ENCODE peak calls at places on chromosomes 13 and 19, in eight cellular contexts. W is breast epithelium, B is ovary, Y is MCF 10A, I is fibroblast of lung, X is progenitor cell of endocrine pancreas, Z is left ventricle myocardium inferior, R is AG04450. L is an unnamed sample.

GRCh38 chr13:72163671-72164070 is 296.7 kb upstream of the DACH1 start:
- DNase-seq in Z (no peak), B (no peak), W (no peak), I (peak; percentile 51), R (no peak), X (no peak), Y (no peak), L (no peak)

GRCh38 chr13:82294226-82294625 is 1588.0 kb downstream of the SLITRK1 start:
- DNase-seq in I (no peak), B (no peak), R (no peak), Y (no peak), X (no peak), W (no peak), Z (no peak), L (no peak)

GRCh38 chr13:27132538-27132937 is 39.1 kb downstream of the USP12 start:
- DNase-seq in Y (no peak), B (no peak), Z (no peak), I (no peak), W (no peak), R (no peak), X (no peak), L (no peak)

GRCh38 chr19:17654993-17655392 is 33.2 kb downstream of the UNC13A start:
- DNase-seq in Y (peak; percentile 61), B (no peak), Z (no peak), X (no peak), I (no peak), R (no peak), W (no peak), L (no peak)

GRCh38 chr13:97249797-97250495 is 27.8 kb downstream of the MBNL2 start:
- DNase-seq in Z (no peak), W (no peak), X (no peak), R (no peak), Y (no peak), I (no peak), B (no peak), L (no peak)

GRCh38 chr13:77774181-77774580 is 76.7 kb downstream of the SLAIN1 start:
- DNase-seq in W (no peak), Z (no peak), I (no peak), X (no peak), R (no peak), B (no peak), Y (no peak), L (no peak)

GRCh38 chr13:25846227-25846984 is 205.4 kb downstream of the SHISA2 start:
- DNase-seq in W (no peak), Z (no peak), Y (peak; percentile 18), R (no peak), B (no peak), X (no peak), I (peak; percentile 26), L (no peak)

GRCh38 chr19:17404621-17405249 is 695 bp downstream of the BST2 start:
- DNase-seq in X (no peak), W (no peak), I (no peak), Z (no peak), R (no peak), B (no peak), Y (no peak), L (no peak)

GRCh38 chr13:84096221-84096620 is 213.9 kb upstream of the SLITRK1 start:
- DNase-seq in R (no peak), X (no peak), Y (peak; percentile 30), W (no peak), I (peak; percentile 39), B (no peak), Z (no peak), L (no peak)

GRCh38 chr13:96003304-96003703 is 49.9 kb downstream of the UGGT2 start:
- DNase-seq in R (no peak), Y (peak; percentile 27), X (no peak), B (no peak), W (no peak), Z (no peak), I (peak; percentile 16), L (no peak)

GRCh38 chr19:50319156-50319555 is 10.0 kb downstream of the KCNC3 start:
- DNase-seq in R (no peak), X (no peak), W (no peak), Z (no peak), B (no peak), I (no peak), Y (no peak), L (no peak)

GRCh38 chr19:51600940-51601575 is 29.1 kb downstream of the SIGLEC5 start:
- DNase-seq in Y (no peak), R (no peak), W (no peak), I (no peak), X (no peak), B (no peak), Z (no peak), L (no peak)

GRCh38 chr19:43777163-43777700 is 3.5 kb downstream of the KCNN4 start:
- DNase-seq in I (peak; percentile 82), R (no peak), B (no peak), Z (no peak), W (no peak), X (no peak), Y (peak; percentile 60), L (no peak)

GRCh38 chr19:29942404-29943261 is 594 bp downstream of the URI1 start:
- DNase-seq in Y (peak; percentile 61), X (peak; percentile 37), Z (peak; percentile 65), B (peak; percentile 69), W (no peak), R (no peak), I (peak; percentile 36), L (peak; percentile 46)

GRCh38 chr19:41373993-41374392 is 2.3 kb upstream of the TMEM91 start:
- DNase-seq in I (peak; percentile 90), W (peak; percentile 89), Z (peak; percentile 90), R (peak; percentile 89), X (no peak), B (peak; percentile 97), Y (peak; percentile 94), L (no peak)

GRCh38 chr19:42560731-42561130 is 32.5 kb upstream of the CEACAM1 start:
- DNase-seq in W (no peak), R (no peak), B (no peak), I (no peak), Y (no peak), Z (no peak), X (no peak), L (no peak)

GRCh38 chr13:113202912-113203311 is 5.6 kb downstream of the PCID2 start:
- DNase-seq in R (no peak), Z (no peak), W (no peak), X (no peak), Y (no peak), I (no peak), B (no peak), L (no peak)

GRCh38 chr19:55254625-55254977 is 4.2 kb downstream of the PPP6R1 start:
- DNase-seq in X (no peak), W (no peak), I (no peak), B (no peak), Y (no peak), R (no peak), Z (no peak), L (no peak)

GRCh38 chr13:41463823-41464602 is 6.7 kb downstream of the RGCC start:
- DNase-seq in B (no peak), X (no peak), Y (no peak), I (no peak), Z (no peak), W (no peak), R (no peak), L (no peak)

GRCh38 chr13:73310366-73310765 is 251.6 kb downstream of the KLF5 start:
- DNase-seq in Y (no peak), W (no peak), I (no peak), B (no peak), X (no peak), R (no peak), Z (no peak), L (no peak)

GRCh38 chr13:50923272-50923671 is 13.7 kb downstream of the RNASEH2B start:
- DNase-seq in I (no peak), B (no peak), W (no peak), R (no peak), X (no peak), Z (no peak), Y (peak; percentile 6), L (no peak)

GRCh38 chr13:66509176-66509575 is 721.0 kb downstream of the PCDH9 start:
- DNase-seq in Z (no peak), W (no peak), Y (no peak), X (no peak), B (no peak), I (no peak), R (no peak), L (no peak)

DNA sequence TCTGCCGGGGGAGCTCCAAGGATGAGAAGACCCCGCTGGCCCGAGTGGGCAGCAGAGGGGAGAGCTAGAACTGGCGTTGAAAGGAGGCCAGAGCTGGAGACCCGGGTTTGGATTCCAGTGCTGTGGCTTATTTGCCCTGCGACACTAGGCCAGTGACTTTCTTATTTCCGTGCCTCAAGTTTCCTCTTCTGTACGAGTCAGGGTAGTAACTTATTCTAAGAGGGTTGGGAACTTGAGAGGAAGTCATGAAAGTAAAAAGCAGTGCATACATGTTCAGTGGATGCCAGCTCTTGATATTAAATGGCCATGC is 670 bp downstream of the FAM32A start:
- DNase-seq in W (no peak), I (peak; percentile 32), B (no peak), X (no peak), R (no peak), Y (no peak), Z (no peak), L (no peak)
- TF ChIP-seq CTCF in W (no peak), I (peak; percentile 32), B (no peak), X (peak; percentile 53), R (peak; percentile 59), Y (peak; percentile 34), Z (peak; percentile 43), L (no peak)

GRCh38 chr19:15120135-15121026 is 13.2 kb downstream of the SYDE1 start:
- DNase-seq in B (no peak), Z (no peak), W (no peak), X (no peak), Y (no peak), I (no peak), R (no peak), L (no peak)
- TF ChIP-seq CTCF in B (no peak), Z (no peak), W (no peak), X (no peak), Y (no peak), I (no peak), R (no peak), L (no peak)

GRCh38 chr19:1471514-1472107 is 7.4 kb downstream of the C19orf25 start:
- DNase-seq in X (no peak), Z (no peak), B (no peak), Y (no peak), W (no peak), I (no peak), R (no peak), L (no peak)
- TF ChIP-seq CTCF in X (peak; percentile 20), Z (no peak), B (no peak), Y (no peak), W (no peak), I (peak; percentile 5), R (peak; percentile 22), L (peak; percentile 28)

DNA sequence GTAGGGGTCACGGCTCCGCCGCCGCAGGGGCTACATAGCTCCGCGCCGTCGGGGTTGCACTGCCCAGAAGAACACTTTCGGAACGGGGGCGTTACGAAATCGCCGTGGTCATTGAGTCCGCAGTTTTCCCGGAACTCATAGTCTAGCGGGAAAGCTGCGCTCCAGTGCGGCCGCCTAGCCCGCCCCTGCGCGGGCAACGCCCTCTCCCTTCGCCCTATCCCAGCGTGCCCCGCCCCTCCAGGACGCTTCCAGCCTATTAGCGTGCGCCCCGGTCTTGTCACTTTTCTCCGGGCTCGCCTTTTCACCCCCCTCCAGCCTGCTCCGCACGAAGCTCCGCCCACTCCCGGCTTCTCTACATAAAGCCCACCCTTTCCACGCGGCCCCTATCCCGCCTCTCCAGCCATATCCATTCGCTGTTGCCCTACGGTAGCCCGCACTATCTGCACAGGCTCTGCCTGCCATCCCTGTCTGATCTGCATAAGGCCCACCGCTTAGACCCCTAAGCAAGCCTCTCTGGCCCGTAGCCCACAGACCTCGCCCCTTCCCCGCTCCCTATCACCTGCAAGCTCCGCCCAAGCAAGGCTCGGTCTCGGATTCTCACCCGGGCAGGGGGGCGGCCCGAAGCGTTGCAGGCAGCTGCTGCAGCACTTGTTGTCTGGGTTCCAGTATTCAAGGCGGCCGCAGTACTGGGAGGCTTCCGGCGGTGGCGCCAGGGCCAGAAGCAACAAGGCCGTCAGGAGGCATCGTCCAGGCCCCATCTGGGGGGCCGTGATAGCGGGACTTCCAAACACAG is 1.6 kb downstream of the IGFLR1 start:
- DNase-seq in Z (peak; percentile 99), Y (peak; percentile 98), W (peak; percentile 97), B (peak; percentile 98), I (peak; percentile 94), R (peak; percentile 91), X (peak; percentile 94), L (peak; percentile 98)
- TF ChIP-seq CTCF in Z (peak; percentile 20), Y (no peak), W (no peak), B (no peak), I (no peak), R (peak; percentile 26), X (peak; percentile 52), L (peak; percentile 53)